ENCODE peak calls at places on chromosomes 3 and 15, in nine cellular contexts. J is body of pancreas, F is neural crest cell, E is kidney epithelial cell, X is lung, O is thoracic aorta, D is mammary epithelial cell, K is colonic mucosa, L is mucosa of descending colon. V is an unnamed sample.

GRCh38 chr15:75966073-75966472 is 46.2 kb downstream of the NRG4 start:
- DNase-seq in J (no peak), F (no peak), E (no peak), X (no peak), O (no peak), D (peak; percentile 48), K (no peak), L (no peak), V (peak; percentile 56)

GRCh38 chr15:66851226-66852063 is 149.4 kb downstream of the SMAD6 start:
- DNase-seq in J (peak; percentile 87), F (peak; percentile 88), E (peak; percentile 10), X (peak; percentile 87), O (peak; percentile 53), D (peak; percentile 28), K (peak; percentile 87), L (peak; percentile 90), V (peak; percentile 72)

GRCh38 chr15:62363913-62364312 is 198.8 kb upstream of the C2CD4B start:
- DNase-seq in J (no peak), F (no peak), E (no peak), X (no peak), O (no peak), D (no peak), K (no peak), L (no peak), V (no peak)

GRCh38 chr3:44914936-44915335 is 40.5 kb downstream of the TGM4 start:
- DNase-seq in J (no peak), F (no peak), E (no peak), X (no peak), O (no peak), D (no peak), K (no peak), L (peak; percentile 36), V (peak; percentile 44)

GRCh38 chr3:16807441-16807840 is 77.3 kb upstream of the PLCL2 start:
- DNase-seq in J (no peak), F (no peak), E (no peak), X (no peak), O (no peak), D (no peak), K (no peak), L (no peak), V (no peak)

GRCh38 chr15:44541282-44541958 is 4.5 kb downstream of the EIF3J start:
- DNase-seq in J (no peak), F (no peak), E (no peak), X (no peak), O (no peak), D (peak; percentile 43), K (no peak), L (no peak), V (peak; percentile 47)

GRCh38 chr3:107421881-107422280 is 44.6 kb downstream of the CCDC54 start:
- DNase-seq in J (no peak), F (no peak), E (no peak), X (no peak), O (no peak), D (no peak), K (no peak), L (no peak), V (no peak)

GRCh38 chr15:92451225-92451825 is 57.6 kb downstream of the ST8SIA2 start:
- DNase-seq in J (no peak), F (no peak), E (peak; percentile 77), X (no peak), O (no peak), D (peak; percentile 86), K (no peak), L (no peak), V (peak; percentile 25)

GRCh38 chr3:138862924-138863775 is 28.4 kb upstream of the PIK3CB start:
- DNase-seq in J (peak; percentile 78), F (no peak), E (peak; percentile 55), X (peak; percentile 47), O (no peak), D (peak; percentile 96), K (peak; percentile 82), L (peak; percentile 78), V (peak; percentile 94)

GRCh38 chr15:87354661-87355410 is 901.7 kb downstream of the NTRK3 start:
- DNase-seq in J (no peak), F (no peak), E (no peak), X (no peak), O (no peak), D (peak; percentile 91), K (no peak), L (no peak), V (peak; percentile 17)

DNA sequence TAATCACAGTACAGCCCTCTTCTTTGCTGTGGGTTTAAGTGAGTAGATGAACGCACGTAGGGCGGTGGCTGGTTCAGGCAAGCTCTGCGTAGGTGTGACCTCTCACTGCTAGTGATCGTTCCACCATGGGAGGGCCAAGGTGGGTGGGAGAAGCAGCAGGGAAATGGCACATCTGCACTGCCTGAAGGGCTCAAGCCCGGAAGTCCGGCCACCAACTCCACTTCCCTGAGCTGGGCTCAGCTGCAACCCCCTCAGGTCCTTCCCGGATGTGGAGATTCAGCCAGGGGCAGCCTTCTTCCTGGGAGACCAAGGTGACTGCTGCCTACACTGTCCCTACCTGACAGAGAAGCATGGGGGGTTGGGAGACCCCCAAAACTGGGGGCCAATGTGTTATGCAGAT is 102.8 kb downstream of the ADCY5 start:
- DNase-seq in J (no peak), F (no peak), E (no peak), X (no peak), O (no peak), D (no peak), K (no peak), L (no peak), V (no peak)
- TF ChIP-seq CTCF in J (no peak), F (no peak), E (no peak), X (no peak), O (no peak), D (no peak), K (no peak), L (no peak), V (no peak)

GRCh38 chr3:33025648-33026178 is 71.2 kb downstream of the GLB1 start:
- DNase-seq in J (no peak), F (no peak), E (no peak), X (no peak), O (no peak), D (no peak), K (no peak), L (no peak), V (no peak)

GRCh38 chr3:33026267-33026666 is 70.7 kb downstream of the GLB1 start:
- DNase-seq in J (no peak), F (no peak), E (no peak), X (no peak), O (no peak), D (no peak), K (no peak), L (no peak), V (no peak)

GRCh38 chr3:33019981-33020380 is 68.5 kb downstream of the CCR4 start:
- DNase-seq in J (no peak), F (no peak), E (no peak), X (no peak), O (no peak), D (no peak), K (no peak), L (no peak), V (no peak)

GRCh38 chr3:33027091-33027490 is 69.9 kb downstream of the GLB1 start:
- DNase-seq in J (no peak), F (no peak), E (no peak), X (no peak), O (no peak), D (no peak), K (no peak), L (no peak), V (no peak)

GRCh38 chr3:33023176-33024136 is 72.0 kb downstream of the CCR4 start:
- DNase-seq in J (no peak), F (no peak), E (peak; percentile 2), X (no peak), O (no peak), D (peak; percentile 43), K (no peak), L (no peak), V (no peak)
- TF ChIP-seq CTCF in J (no peak), F (no peak), E (no peak), X (no peak), O (no peak), D (no peak), K (no peak), L (no peak), V (no peak)

GRCh38 chr3:7788881-7789280 is 712.7 kb upstream of the LMCD1 start:
- DNase-seq in J (no peak), F (no peak), E (no peak), X (no peak), O (no peak), D (no peak), K (no peak), L (no peak), V (no peak)

GRCh38 chr3:7793786-7794185 is 707.8 kb upstream of the LMCD1 start:
- DNase-seq in J (no peak), F (no peak), E (peak; percentile 29), X (no peak), O (no peak), D (no peak), K (no peak), L (no peak), V (no peak)

GRCh38 chr3:7789324-7789723 is 712.3 kb upstream of the LMCD1 start:
- DNase-seq in J (no peak), F (no peak), E (no peak), X (no peak), O (no peak), D (no peak), K (no peak), L (no peak), V (no peak)

GRCh38 chr3:7787871-7788828 is 713.5 kb upstream of the LMCD1 start:
- DNase-seq in J (no peak), F (no peak), E (peak; percentile 62), X (no peak), O (no peak), D (peak; percentile 1), K (no peak), L (no peak), V (no peak)
- TF ChIP-seq CTCF in J (no peak), F (no peak), E (no peak), X (no peak), O (no peak), D (no peak), K (no peak), L (no peak), V (no peak)

DNA sequence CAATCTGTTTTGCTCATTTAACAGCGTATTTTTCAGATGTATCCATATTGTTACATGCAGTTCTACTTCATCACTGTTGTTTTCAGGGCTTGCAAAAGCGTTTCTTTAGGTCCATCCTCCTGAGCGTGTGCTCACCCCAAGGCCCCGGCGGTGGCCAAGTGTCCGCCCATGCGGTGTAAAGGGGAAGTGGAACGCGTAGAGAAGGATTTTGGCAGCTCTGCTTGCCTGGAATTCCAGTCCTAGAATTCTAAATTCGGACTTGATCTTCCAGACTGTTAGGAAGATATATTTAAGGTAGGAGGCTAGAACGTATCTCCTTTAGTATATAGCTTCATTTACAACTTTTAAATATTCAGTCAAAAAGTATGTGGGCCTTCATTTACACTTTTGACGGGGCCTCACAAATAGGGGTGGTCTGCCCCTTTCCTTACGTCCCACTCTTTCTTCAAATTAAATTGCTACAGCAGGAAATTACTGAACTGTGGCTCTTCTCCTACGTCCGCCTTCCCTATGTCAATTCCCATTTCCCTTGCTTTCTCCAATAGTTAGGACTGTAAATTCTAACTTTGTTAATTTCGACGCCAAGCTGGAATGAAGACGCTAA is 609 bp upstream of the TBC1D23 start:
- DNase-seq in J (peak; percentile 16), F (peak; percentile 6), E (no peak), X (peak; percentile 42), O (no peak), D (peak; percentile 24), K (peak; percentile 32), L (peak; percentile 19), V (peak; percentile 22)
- TF ChIP-seq CTCF in J (peak; percentile 6), F (peak; percentile 50), E (no peak), X (no peak), O (peak; percentile 40), D (no peak), K (no peak), L (no peak), V (no peak)